ENCODE peak calls at places on chromosomes 4 and X, in four cellular contexts. G, S, N and F are unnamed samples.

GRCh38 chrX:21374994-21375794 is 976 bp downstream of the CNKSR2 start:
- DNase-seq in G (no peak), S (no peak), N (no peak), F (no peak)

GRCh38 chr4:158333820-158334219 is 123.5 kb downstream of the TMEM144 start:
- DNase-seq in G (no peak), S (no peak), N (no peak), F (no peak)

GRCh38 chr4:121650741-121651140 is 46.0 kb downstream of the ANXA5 start:
- DNase-seq in S (no peak), N (no peak), G (no peak), F (no peak)

GRCh38 chrX:139222511-139223200 is 307.9 kb upstream of the F9 start:
- DNase-seq in N (no peak), G (no peak), S (no peak), F (no peak)

GRCh38 chr4:81195475-81195874 is 19.5 kb downstream of the PRKG2 start:
- DNase-seq in S (no peak), N (no peak), G (no peak), F (no peak)

GRCh38 chrX:45762699-45763647 is 562.3 kb upstream of the DIPK2B start:
- DNase-seq in G (no peak), N (peak), S (no peak), F (no peak)

GRCh38 chr4:139922625-139923024 is 231.4 kb downstream of the MAML3 start:
- DNase-seq in G (no peak), N (peak), S (no peak), F (no peak)

GRCh38 chrX:15515931-15516330 is 15.3 kb downstream of the BMX start:
- DNase-seq in N (peak), S (no peak), G (no peak), F (no peak)

GRCh38 chr4:109631709-109632108 is 71.5 kb downstream of the CASP6 start:
- DNase-seq in S (no peak), N (no peak), G (no peak), F (peak)

GRCh38 chr4:180550106-180550505 is 1693.1 kb upstream of the TENM3 start:
- DNase-seq in G (no peak), S (no peak), N (no peak), F (no peak)

GRCh38 chr4:156820931-156821330 is 150.7 kb downstream of the PDGFC start:
- DNase-seq in G (no peak), S (no peak), N (no peak), F (no peak)

GRCh38 chr4:25113915-25114904 is 46.0 kb downstream of the SEPSECS start:
- DNase-seq in G (no peak), S (no peak), N (no peak), F (no peak)

GRCh38 chrX:21821875-21822274 is 17.5 kb upstream of the MBTPS2 start:
- DNase-seq in N (no peak), G (no peak), S (no peak), F (no peak)

GRCh38 chr4:151524610-151525009 is 115.6 kb downstream of the FHIP1A start:
- DNase-seq in G (peak), N (no peak), S (no peak), F (no peak)

GRCh38 chr4:14294611-14295010 is 667.1 kb upstream of the BOD1L1 start:
- DNase-seq in N (no peak), G (no peak), S (no peak), F (no peak)

GRCh38 chr4:8019396-8020365 is 80.0 kb upstream of the AFAP1 start:
- DNase-seq in G (no peak), S (no peak), N (no peak), F (no peak)

GRCh38 chrX:19127649-19128168 is 5.4 kb upstream of the ADGRG2 start:
- DNase-seq in N (peak), S (no peak), G (no peak), F (peak)

GRCh38 chr4:54741161-54741560 is 83.4 kb downstream of the KIT start:
- DNase-seq in S (no peak), G (no peak), N (no peak), F (no peak)

GRCh38 chr4:143768007-143768591 is 67.6 kb upstream of the FREM3 start:
- DNase-seq in S (no peak), G (no peak), N (peak), F (no peak)

GRCh38 chr4:44772340-44772739 is 46.0 kb upstream of the GNPDA2 start:
- DNase-seq in N (no peak), G (no peak), S (no peak), F (no peak)

GRCh38 chr4:45661893-45662292 is 462.0 kb downstream of the GABRG1 start:
- DNase-seq in G (no peak), S (no peak), N (no peak), F (no peak)

GRCh38 chr4:140152015-140152703 is 1.8 kb downstream of the MAML3 start:
- DNase-seq in N (no peak), S (peak), G (peak), F (peak)

GRCh38 chr4:2075171-2075986 is 16.3 kb downstream of the NAT8L start:
- DNase-seq in S (no peak), N (no peak), G (no peak), F (no peak)

GRCh38 chr4:65789341-65789740 is 119.1 kb upstream of the EPHA5 start:
- DNase-seq in N (no peak), G (peak), S (no peak), F (no peak)

GRCh38 chr4:187218705-187219245 is 495.1 kb upstream of the FAT1 start:
- DNase-seq in N (no peak), G (no peak), S (no peak), F (no peak)

GRCh38 chr4:170497105-170497504 is 407.3 kb upstream of the AADAT start:
- DNase-seq in G (peak), S (peak), N (no peak), F (no peak)

GRCh38 chrX:49198540-49199314 is 1.3 kb downstream of the SYP start:
- DNase-seq in G (peak), N (no peak), S (no peak), F (no peak)

GRCh38 chr4:24856586-24856985 is 56.3 kb downstream of the CCDC149 start:
- DNase-seq in G (peak), S (no peak), N (no peak), F (no peak)